ENCODE peak calls at places on chromosomes 11 and 22, in seven cellular contexts. C, D, P, O, G, B and L are unnamed samples.

GRCh38 chr11:8287297-8288070 is 23.8 kb upstream of the LMO1 start:
- DNase-seq in D (no peak), C (no peak), G (no peak), P (no peak), O (no peak), B (no peak), L (no peak)

GRCh38 chr11:13233173-13233572 is 44.4 kb upstream of the BMAL1 start:
- DNase-seq in B (no peak), O (no peak), D (no peak), G (no peak), C (no peak), P (no peak), L (no peak)

GRCh38 chr11:94647926-94648325 is 80.8 kb downstream of the PIWIL4 start:
- DNase-seq in G (peak; percentile 76), P (no peak), B (peak; percentile 75), C (peak; percentile 3), O (peak; percentile 46), D (peak; percentile 50), L (peak; percentile 86)

GRCh38 chr22:44523981-44524759 is 26.1 kb upstream of the RTL6 start:
- DNase-seq in D (no peak), G (peak; percentile 74), C (peak; percentile 94), P (peak; percentile 43), B (no peak), O (no peak), L (peak; percentile 98)

GRCh38 chr22:36106910-36107309 is 53.6 kb downstream of the APOL3 start:
- DNase-seq in C (no peak), O (no peak), P (no peak), D (no peak), G (no peak), B (no peak), L (no peak)

GRCh38 chr11:57763568-57763967 is 2.0 kb downstream of the CTNND1 start:
- DNase-seq in D (no peak), C (peak; percentile 54), P (no peak), B (no peak), O (no peak), G (no peak), L (peak; percentile 55)

GRCh38 chr22:42132457-42132856 is 1.8 kb upstream of the CYP2D6 start:
- DNase-seq in G (no peak), P (no peak), O (no peak), D (no peak), B (no peak), C (no peak), L (no peak)

GRCh38 chr22:20494978-20495860 is at the start of gene KLHL22:
- DNase-seq in O (peak; percentile 30), P (no peak), B (peak; percentile 75), G (no peak), D (peak; percentile 31), C (peak; percentile 38), L (no peak)

GRCh38 chr11:48170840-48171233 is 45.8 kb upstream of the OR4B1 start:
- DNase-seq in C (peak; percentile 40), D (no peak), B (no peak), P (no peak), O (no peak), G (no peak), L (no peak)

GRCh38 chr11:75632450-75632849 is 36.4 kb downstream of the MAP6 start:
- DNase-seq in G (no peak), P (no peak), B (no peak), C (no peak), O (no peak), D (no peak), L (no peak)

GRCh38 chr11:706957-707816 is 1.2 kb downstream of the EPS8L2 start:
- DNase-seq in D (no peak), G (no peak), C (peak; percentile 29), B (peak; percentile 73), O (peak; percentile 11), P (peak; percentile 29), L (no peak)

GRCh38 chr22:31344369-31345330 is 1.5 kb downstream of the PATZ1 start:
- DNase-seq in G (peak; percentile 50), D (peak; percentile 19), C (peak; percentile 62), P (peak; percentile 39), B (peak; percentile 80), O (peak; percentile 37), L (peak; percentile 5)

GRCh38 chr11:44978961-44979331 is 28.3 kb upstream of the TP53I11 start:
- DNase-seq in O (no peak), P (no peak), B (no peak), D (no peak), C (no peak), G (no peak), L (no peak)

GRCh38 chr11:123195182-123196059 is at the start of gene CLMP:
- DNase-seq in D (no peak), P (peak; percentile 69), G (peak; percentile 85), C (peak; percentile 77), O (peak; percentile 39), B (peak; percentile 81), L (peak; percentile 86)

GRCh38 chr11:20207781-20208621 is 47.7 kb upstream of the DBX1 start:
- DNase-seq in O (no peak), D (no peak), P (no peak), G (no peak), C (no peak), B (no peak), L (peak; percentile 2)

GRCh38 chr11:33185756-33186155 is 24.5 kb upstream of the CSTF3 start:
- DNase-seq in B (no peak), D (no peak), P (no peak), G (no peak), C (no peak), O (no peak), L (no peak)

GRCh38 chr11:2954263-2954662 is 25.0 kb upstream of the PHLDA2 start:
- DNase-seq in D (no peak), G (no peak), C (peak; percentile 45), O (no peak), P (no peak), B (no peak), L (no peak)

GRCh38 chr11:46677169-46677568 is 23.2 kb downstream of the ARHGAP1 start:
- DNase-seq in B (no peak), D (no peak), O (no peak), C (no peak), G (no peak), P (no peak), L (no peak)

GRCh38 chr11:118856314-118856713 is 27.4 kb upstream of the CXCR5 start:
- DNase-seq in D (no peak), C (no peak), O (no peak), P (no peak), B (no peak), G (no peak), L (no peak)

GRCh38 chr11:110289472-110289871 is 6.9 kb downstream of the RDX start:
- DNase-seq in O (no peak), B (no peak), C (peak; percentile 56), D (no peak), G (no peak), P (no peak), L (no peak)

GRCh38 chr11:120608760-120609211 is 97.2 kb downstream of the GRIK4 start:
- DNase-seq in O (no peak), G (peak; percentile 20), D (no peak), C (peak; percentile 35), P (peak; percentile 27), B (peak; percentile 75), L (no peak)

GRCh38 chr11:65595921-65596281 is 301 bp upstream of the KCNK7 start:
- DNase-seq in O (no peak), C (no peak), B (no peak), P (no peak), D (no peak), G (no peak), L (no peak)

GRCh38 chr11:65598258-65598699 is 2.7 kb upstream of the KCNK7 start:
- DNase-seq in C (no peak), G (no peak), D (no peak), B (no peak), P (no peak), O (no peak), L (no peak)

GRCh38 chr11:65593518-65594414 is 1.8 kb downstream of the KCNK7 start:
- DNase-seq in B (peak; percentile 83), P (no peak), G (no peak), O (no peak), D (no peak), C (peak; percentile 27), L (peak; percentile 55)

GRCh38 chr11:65594991-65595920 is at the start of gene KCNK7:
- DNase-seq in G (no peak), P (no peak), C (no peak), D (no peak), O (no peak), B (peak; percentile 71), L (no peak)

DNA sequence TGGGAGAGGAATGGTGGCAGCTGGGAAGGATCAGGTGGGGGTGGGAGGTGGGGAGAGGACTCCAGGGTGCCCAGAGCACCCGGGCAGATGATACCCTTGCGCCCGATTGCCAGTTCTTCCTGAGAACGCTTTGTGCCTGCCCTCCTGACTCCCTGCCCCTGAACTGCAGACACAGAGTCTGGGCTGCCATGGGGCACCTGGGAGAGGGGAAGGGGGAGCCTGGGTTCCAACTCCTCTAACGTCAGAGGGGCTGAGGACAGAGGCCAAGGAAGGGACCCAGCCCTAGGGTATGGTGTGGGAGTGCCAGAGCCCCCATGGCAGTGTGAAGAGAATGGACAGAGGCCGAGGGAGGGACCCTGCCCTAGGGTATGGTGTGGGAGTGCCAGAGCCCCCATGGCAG is 920 bp upstream of the KCNK7 start:
- DNase-seq in P (no peak), D (no peak), O (no peak), C (no peak), G (no peak), B (no peak), L (no peak)
- H3K4me3 ChIP-seq in P (no peak overlapping the region), D (no peak overlapping the region), O (no peak overlapping the region), C (no peak overlapping the region), G (no peak overlapping the region), B (no peak overlapping the region), L (no peak overlapping the region)

GRCh38 chr11:70193411-70194292 is 9.4 kb upstream of the FADD start:
- DNase-seq in O (no peak), B (peak; percentile 24), C (no peak), D (no peak), P (no peak), G (no peak), L (no peak)
- H3K4me1 ChIP-seq in O (peaks cover 6% of the 10 kb centered on the region), B (no peaks in the 10 kb centered on the region), C (no peaks in the 10 kb centered on the region), D (no peaks in the 10 kb centered on the region), P (no peaks in the 10 kb centered on the region), G (no peaks in the 10 kb centered on the region), L (no peaks in the 10 kb centered on the region)

GRCh38 chr22:46051646-46052045 is 74.7 kb upstream of the WNT7B start:
- DNase-seq in P (no peak), D (no peak), B (no peak), G (no peak), C (no peak), O (no peak), L (no peak)
- H3K27ac ChIP-seq in P (peak overlapping the region; percentile 99), D (peak overlapping the region; percentile 100), B (peak overlapping the region; percentile 98), G (peak overlapping the region; percentile 100), C (peak overlapping the region; percentile 62), O (peak overlapping the region; percentile 100), L (no peak overlapping the region)

DNA sequence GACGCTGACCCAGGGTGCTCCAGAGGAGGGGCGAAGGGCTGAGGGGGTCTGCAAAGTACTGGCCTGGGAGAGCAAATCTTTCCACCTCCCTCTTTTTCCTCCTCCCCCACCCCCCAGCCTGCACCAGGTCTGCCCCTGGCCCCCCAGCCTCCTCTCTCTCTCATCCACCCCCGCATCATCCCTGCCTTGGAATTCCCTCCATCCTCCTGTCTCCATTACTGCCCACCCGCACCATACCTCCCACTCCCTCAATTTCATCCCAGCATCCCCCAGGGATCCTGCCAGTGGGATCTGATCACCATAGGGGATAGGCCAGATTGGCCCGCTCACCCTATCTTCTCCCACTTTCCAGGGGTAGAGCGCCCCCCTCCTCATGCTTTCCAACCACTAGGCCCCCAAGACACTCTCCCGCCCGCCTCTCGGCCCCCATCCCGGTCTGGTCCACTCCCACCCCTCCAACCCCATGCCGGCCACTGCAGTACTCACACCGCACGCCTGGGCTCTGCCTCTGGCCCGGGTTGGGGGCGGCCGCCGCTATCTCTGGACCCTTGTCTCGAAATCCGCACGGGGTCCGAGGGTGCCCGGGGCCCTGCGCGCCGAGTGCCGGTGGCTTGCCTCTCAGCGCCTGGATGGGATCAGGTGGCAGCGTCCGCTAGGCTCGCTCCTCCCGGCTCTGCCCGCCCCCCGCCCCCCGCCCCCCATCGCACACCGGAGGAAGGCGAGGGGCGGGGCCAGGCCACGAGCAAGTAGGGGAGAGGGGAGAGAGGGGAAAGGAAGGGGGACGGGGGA is at the start of gene GAL3ST3:
- DNase-seq in C (no peak), P (no peak), B (peak; percentile 59), O (no peak), G (no peak), D (no peak), L (no peak)
- H3K4me3 ChIP-seq in C (no peak within 1 kb of the TSS), P (peak within 1 kb of the TSS; percentile 22), B (peak within 1 kb of the TSS; percentile 47), O (no peak within 1 kb of the TSS), G (peak within 1 kb of the TSS; percentile 17), D (peak within 1 kb of the TSS; percentile 34), L (peak within 1 kb of the TSS; percentile 49)